ENCODE peak calls at places on chromosomes 3 and 15, in six cellular contexts. B is cardiac muscle cell, X is WTC11, D is GM13976, M is GM10248, N is lower leg skin. Q is an unnamed sample.

GRCh38 chr15:48064435-48064834 is 56.4 kb upstream of the SLC24A5 start:
- DNase-seq in B (no peak), X (no peak), D (no peak), M (no peak), N (no peak), Q (no peak)

GRCh38 chr3:98695816-98696215 is 67.3 kb upstream of the ST3GAL6 start:
- DNase-seq in B (peak), X (no peak), D (no peak), M (no peak), N (no peak), Q (no peak)

GRCh38 chr15:100132309-100132708 is 209.5 kb downstream of the ADAMTS17 start:
- DNase-seq in B (no peak), X (no peak), D (no peak), M (no peak), N (no peak), Q (no peak)

GRCh38 chr15:56653082-56653481 is 80.2 kb downstream of the ZNF280D start:
- DNase-seq in B (no peak), X (no peak), D (no peak), M (no peak), N (no peak), Q (no peak)

GRCh38 chr15:71440479-71441071 is 325.3 kb downstream of the THSD4 start:
- DNase-seq in B (peak), X (no peak), D (peak), M (peak), N (no peak), Q (no peak)

GRCh38 chr3:159892171-159892791 is 96.4 kb upstream of the IL12A start:
- DNase-seq in B (no peak), X (no peak), D (no peak), M (no peak), N (no peak), Q (no peak)

GRCh38 chr3:194322701-194323174 is 28.4 kb downstream of the CPN2 start:
- DNase-seq in B (no peak), X (no peak), D (no peak), M (no peak), N (no peak), Q (no peak)

GRCh38 chr3:106242779-106243178 is 374.0 kb upstream of the CBLB start:
- DNase-seq in B (no peak), X (no peak), D (peak), M (no peak), N (no peak), Q (no peak)

GRCh38 chr3:6416049-6416661 is 444.8 kb upstream of the GRM7 start:
- DNase-seq in B (no peak), X (no peak), D (no peak), M (no peak), N (no peak), Q (no peak)

GRCh38 chr3:151393961-151394360 is 9.4 kb upstream of the P2RY12 start:
- DNase-seq in B (no peak), X (no peak), D (no peak), M (no peak), N (no peak), Q (no peak)

GRCh38 chr15:81049835-81050234 is 49.1 kb downstream of the TLNRD1 start:
- DNase-seq in B (no peak), X (no peak), D (no peak), M (no peak), N (no peak), Q (peak)

GRCh38 chr3:122390665-122391064 is 6.7 kb downstream of the FAM162A start:
- DNase-seq in B (peak), X (no peak), D (no peak), M (no peak), N (no peak), Q (no peak)

GRCh38 chr3:21138085-21138484 is 612.9 kb downstream of the ZNF385D start:
- DNase-seq in B (no peak), X (no peak), D (no peak), M (no peak), N (no peak), Q (no peak)

GRCh38 chr15:29034151-29034550 is 148.4 kb downstream of the APBA2 start:
- DNase-seq in B (no peak), X (no peak), D (no peak), M (no peak), N (peak), Q (no peak)

GRCh38 chr3:188353409-188353808 is 199.5 kb downstream of the LPP start:
- DNase-seq in B (no peak), X (no peak), D (no peak), M (no peak), N (no peak), Q (no peak)

GRCh38 chr15:85974348-85974705 is 105.3 kb upstream of the AGBL1 start:
- DNase-seq in B (no peak), X (no peak), D (no peak), M (no peak), N (no peak), Q (no peak)

GRCh38 chr15:44775923-44776322 is 39.6 kb downstream of the TRIM69 start:
- DNase-seq in B (peak), X (no peak), D (no peak), M (no peak), N (no peak), Q (peak)

GRCh38 chr3:14852058-14852599 is 33.4 kb downstream of the FGD5 start:
- DNase-seq in B (no peak), X (no peak), D (no peak), M (no peak), N (no peak), Q (no peak)

GRCh38 chr15:88912500-88912921 is 668 bp downstream of the MFGE8 start:
- DNase-seq in B (peak), X (no peak), D (peak), M (peak), N (no peak), Q (peak)

GRCh38 chr15:88913017-88913849 is at the start of gene MFGE8:
- DNase-seq in B (peak), X (peak), D (peak), M (peak), N (peak), Q (peak)

GRCh38 chr15:88913850-88914169 is 631 bp upstream of the MFGE8 start:
- DNase-seq in B (no peak), X (no peak), D (no peak), M (no peak), N (no peak), Q (no peak)

GRCh38 chr15:88909956-88910831 is 3.0 kb downstream of the MFGE8 start:
- DNase-seq in B (no peak), X (no peak), D (no peak), M (peak), N (peak), Q (no peak)

GRCh38 chr15:88911766-88912118 is 1.4 kb downstream of the MFGE8 start:
- DNase-seq in B (no peak), X (peak), D (peak), M (peak), N (peak), Q (no peak)
- TF ChIP-seq CTCF in B (no peak), X (no peak), D (no peak), M (no peak), N (no peak), Q (no peak)

GRCh38 chr3:156135921-156136655 is 15.7 kb downstream of the KCNAB1 start:
- DNase-seq in B (no peak), X (peak), D (no peak), M (no peak), N (no peak), Q (peak)
- TF ChIP-seq CTCF in B (peak), X (peak), D (peak), M (peak), N (no peak), Q (peak)

GRCh38 chr3:182618085-182618732 is 175.1 kb upstream of the ATP11B start:
- DNase-seq in B (peak), X (no peak), D (no peak), M (no peak), N (no peak), Q (no peak)
- TF ChIP-seq CTCF in B (peak), X (no peak), D (peak), M (peak), N (no peak), Q (no peak)

GRCh38 chr3:50388720-50389352 is 29.5 kb upstream of the TMEM115 start:
- DNase-seq in B (no peak), X (no peak), D (no peak), M (no peak), N (no peak), Q (no peak)
- TF ChIP-seq CTCF in B (no peak), X (no peak), D (no peak), M (no peak), N (no peak), Q (peak)

GRCh38 chr3:101900316-101900715 is 51.0 kb downstream of the NFKBIZ start:
- DNase-seq in B (no peak), X (no peak), D (no peak), M (no peak), N (no peak), Q (no peak)

GRCh38 chr3:101897013-101897412 is 47.7 kb downstream of the NFKBIZ start:
- DNase-seq in B (no peak), X (no peak), D (no peak), M (no peak), N (no peak), Q (no peak)

GRCh38 chr3:101898062-101898461 is 48.7 kb downstream of the NFKBIZ start:
- DNase-seq in B (no peak), X (no peak), D (no peak), M (no peak), N (no peak), Q (no peak)

GRCh38 chr3:101900736-101901135 is 51.4 kb downstream of the NFKBIZ start:
- DNase-seq in B (no peak), X (no peak), D (no peak), M (no peak), N (no peak), Q (no peak)

GRCh38 chr3:101898752-101899169 is 49.4 kb downstream of the NFKBIZ start:
- DNase-seq in B (no peak), X (no peak), D (peak), M (peak), N (no peak), Q (no peak)
- TF ChIP-seq CTCF in B (no peak), X (no peak), D (no peak), M (no peak), N (no peak), Q (no peak)

DNA sequence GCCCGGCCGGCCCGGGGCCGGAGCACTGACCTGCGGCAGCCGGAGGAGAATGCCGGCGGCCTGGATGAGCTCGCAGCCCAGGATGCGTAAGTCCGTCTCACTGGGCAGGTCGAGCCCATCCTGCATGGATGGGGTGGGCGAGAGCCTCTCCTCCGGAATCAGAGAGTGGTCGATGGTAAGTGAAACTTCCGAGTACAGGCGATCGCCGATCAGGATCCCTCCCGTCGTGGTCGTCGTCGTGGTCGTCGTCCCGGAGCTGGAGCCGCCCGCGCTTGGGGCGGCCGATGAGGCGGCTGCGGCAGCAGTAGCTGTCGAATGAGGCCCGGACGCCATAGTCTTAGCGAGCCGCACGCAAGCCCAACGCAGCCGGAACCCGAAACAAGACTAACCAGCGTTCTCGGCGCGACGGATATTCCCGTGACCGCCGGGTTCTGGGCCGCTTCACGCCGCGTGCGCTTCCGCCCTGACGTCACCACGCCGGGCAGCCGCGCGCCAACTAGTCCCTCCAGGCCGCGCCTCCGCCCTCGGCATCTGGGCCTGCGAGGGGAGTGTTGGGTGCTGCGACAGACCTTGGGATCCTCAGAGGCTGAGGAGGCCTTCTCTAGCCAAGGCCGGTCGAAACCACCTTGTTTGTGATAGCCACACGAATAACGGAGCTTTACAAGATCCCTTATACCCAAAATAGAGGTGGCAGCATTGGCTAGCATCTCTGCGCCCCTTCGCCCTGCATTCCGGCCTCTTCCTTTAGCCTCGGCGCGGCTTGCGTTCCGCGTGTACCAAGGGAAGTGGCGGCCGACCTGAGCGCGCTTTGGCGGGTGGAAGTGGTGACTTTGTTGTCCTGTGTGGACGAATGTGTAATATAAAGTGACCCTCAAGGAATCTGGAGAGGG is at the start of gene CCNL1:
- DNase-seq in B (peak), X (peak), D (peak), M (peak), N (peak), Q (peak)
- TF ChIP-seq CTCF in B (no peak), X (no peak), D (peak), M (no peak), N (no peak), Q (no peak)

GRCh38 chr3:193129607-193130006 is 111.4 kb upstream of the PLAAT1 start:
- DNase-seq in B (no peak), X (no peak), D (no peak), M (no peak), N (no peak), Q (no peak)
- TF ChIP-seq CTCF in B (no peak), X (no peak), D (no peak), M (no peak), N (no peak), Q (no peak)

GRCh38 chr3:27244374-27244773 is 124.8 kb downstream of the NEK10 start:
- DNase-seq in B (no peak), X (no peak), D (no peak), M (no peak), N (no peak), Q (no peak)
- TF ChIP-seq CTCF in B (no peak), X (no peak), D (no peak), M (no peak), N (no peak), Q (no peak)

GRCh38 chr15:91290553-91290952 is 190.5 kb downstream of the SV2B start:
- DNase-seq in B (no peak), X (no peak), D (no peak), M (no peak), N (no peak), Q (no peak)

GRCh38 chr15:91294795-91295194 is 194.7 kb downstream of the SV2B start:
- DNase-seq in B (no peak), X (no peak), D (no peak), M (no peak), N (no peak), Q (no peak)

GRCh38 chr15:91291673-91292072 is 191.6 kb downstream of the SV2B start:
- DNase-seq in B (peak), X (peak), D (peak), M (no peak), N (no peak), Q (no peak)

DNA sequence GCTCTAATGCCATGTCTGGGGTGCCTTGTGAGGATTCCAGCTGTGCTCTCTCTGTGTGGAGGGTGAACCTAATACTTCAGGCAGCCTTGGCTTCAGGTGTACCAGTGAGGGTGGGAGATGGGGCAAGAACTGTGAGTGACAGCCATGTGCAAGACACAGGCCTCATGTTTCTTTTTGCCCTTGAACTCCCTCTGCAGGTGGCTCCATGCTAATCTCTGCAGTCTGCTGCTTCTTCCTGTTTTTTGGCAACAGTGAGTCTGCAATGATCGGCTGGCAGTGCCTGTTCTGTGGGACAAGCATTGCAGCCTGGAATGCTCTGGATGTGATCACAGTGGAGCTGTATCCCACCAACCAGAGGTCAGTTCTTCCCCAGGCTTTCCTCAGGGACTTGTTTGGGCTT is 189.3 kb downstream of the SV2B start:
- DNase-seq in B (no peak), X (peak), D (no peak), M (no peak), N (no peak), Q (no peak)
- TF ChIP-seq CTCF in B (no peak), X (no peak), D (no peak), M (peak), N (no peak), Q (no peak)

Q was measured in glutamatergic neuron.